ENCODE peak calls at places on chromosomes 11 and 22, in five cellular contexts. P is astrocyte of the cerebellum; Z is non-pigmented ciliary epithelial cell; H is GM04503; T is effector CD4-positive, alpha-beta T cell. J is an unnamed sample.

GRCh38 chr11:95512177-95512576 is 277.4 kb downstream of the FAM76B start:
- DNase-seq in P (no peak), Z (no peak), H (peak), T (no peak), J (no peak)

GRCh38 chr11:16166571-16166970 is 189.8 kb downstream of the SOX6 start:
- DNase-seq in P (no peak), Z (no peak), H (no peak), T (no peak), J (no peak)

GRCh38 chr11:15918212-15918611 is 438.1 kb downstream of the SOX6 start:
- DNase-seq in P (no peak), Z (no peak), H (no peak), T (no peak), J (no peak)

GRCh38 chr11:11010624-11011127 is 152.8 kb upstream of the ZBED5 start:
- DNase-seq in P (no peak), Z (no peak), H (no peak), T (no peak), J (no peak)

GRCh38 chr22:48198489-48199459 is 1436.3 kb downstream of the TBC1D22A start:
- DNase-seq in P (no peak), Z (no peak), H (no peak), T (no peak), J (no peak)

GRCh38 chr11:2163428-2163978 is 2.5 kb upstream of the INS start:
- DNase-seq in P (no peak), Z (no peak), H (no peak), T (no peak), J (no peak)

GRCh38 chr22:36152088-36152487 is 8.5 kb downstream of the APOL3 start:
- DNase-seq in P (no peak), Z (no peak), H (no peak), T (no peak), J (no peak)

GRCh38 chr11:96567193-96567592 is 177.4 kb downstream of the JRKL start:
- DNase-seq in P (no peak), Z (no peak), H (no peak), T (no peak), J (no peak)

GRCh38 chr11:62726156-62727006 is 876 bp downstream of the HNRNPUL2 start:
- DNase-seq in P (no peak), Z (no peak), H (no peak), T (peak), J (no peak)

GRCh38 chr11:67405196-67405567 is 1.3 kb downstream of the TBC1D10C start:
- DNase-seq in P (no peak), Z (no peak), H (no peak), T (no peak), J (no peak)

J was measured in effector memory CD4-positive, alpha-beta T cell.